ENCODE peak calls at places on chromosomes 7 and 10, in four cellular contexts. One of them, this sample, is unnamed. For H3K27me3, the result is how much of the 10 kb centered on the place peaks cover.

GRCh38 chr10:110859947-110860376 is 11.8 kb upstream of the PDCD4 start:
- DNase-seq in ovary: no peak
- DNase-seq in breast epithelium: no peak
- DNase-seq in foreskin keratinocyte: no peak
- DNase-seq in this sample: no peak

GRCh38 chr7:157549612-157550299 is 213.0 kb downstream of the DNAJB6 start:
- DNase-seq in ovary: peak
- DNase-seq in breast epithelium: no peak
- DNase-seq in foreskin keratinocyte: no peak
- DNase-seq in this sample: no peak

GRCh38 chr7:1531979-1532455 is 1.5 kb downstream of the MAFK start:
- DNase-seq in ovary: peak
- DNase-seq in breast epithelium: no peak
- DNase-seq in foreskin keratinocyte: no peak
- DNase-seq in this sample: no peak

GRCh38 chr10:101453791-101454718 is 100.1 kb downstream of the BTRC start:
- DNase-seq in ovary: no peak
- DNase-seq in breast epithelium: no peak
- DNase-seq in foreskin keratinocyte: no peak
- DNase-seq in this sample: no peak

GRCh38 chr7:132251327-132251659 is 325.0 kb downstream of the PLXNA4 start:
- DNase-seq in ovary: peak
- DNase-seq in breast epithelium: peak
- DNase-seq in foreskin keratinocyte: no peak
- DNase-seq in this sample: no peak

GRCh38 chr10:77823811-77824542 is 102.6 kb downstream of the DLG5 start:
- DNase-seq in ovary: no peak
- DNase-seq in breast epithelium: no peak
- DNase-seq in foreskin keratinocyte: no peak
- DNase-seq in this sample: no peak

GRCh38 chr10:69090687-69091450 is 3.0 kb downstream of the SRGN start:
- DNase-seq in ovary: no peak
- DNase-seq in breast epithelium: no peak
- DNase-seq in foreskin keratinocyte: no peak
- DNase-seq in this sample: no peak

GRCh38 chr7:33185786-33186185 is 56.4 kb downstream of the BBS9 start:
- DNase-seq in ovary: no peak
- DNase-seq in breast epithelium: no peak
- DNase-seq in foreskin keratinocyte: peak
- DNase-seq in this sample: no peak

GRCh38 chr10:132841254-132841975 is 55.5 kb upstream of the NKX6-2 start:
- DNase-seq in ovary: peak
- DNase-seq in breast epithelium: no peak
- DNase-seq in foreskin keratinocyte: no peak
- DNase-seq in this sample: no peak

GRCh38 chr7:80960228-80960627 is 41.4 kb upstream of the SEMA3C start:
- DNase-seq in ovary: no peak
- DNase-seq in breast epithelium: no peak
- DNase-seq in foreskin keratinocyte: no peak
- DNase-seq in this sample: no peak

GRCh38 chr10:110141747-110142625 is 65.4 kb upstream of the MXI1 start:
- DNase-seq in ovary: no peak
- DNase-seq in breast epithelium: no peak
- DNase-seq in foreskin keratinocyte: no peak
- DNase-seq in this sample: no peak

GRCh38 chr7:79506481-79506880 is 53.0 kb upstream of the MAGI2 start:
- DNase-seq in ovary: no peak
- DNase-seq in breast epithelium: no peak
- DNase-seq in foreskin keratinocyte: no peak
- DNase-seq in this sample: no peak

GRCh38 chr10:17643755-17644484 is at the start of gene STAM:
- DNase-seq in ovary: peak
- DNase-seq in breast epithelium: peak
- DNase-seq in foreskin keratinocyte: peak
- DNase-seq in this sample: peak

GRCh38 chr10:29210469-29210868 is 78.4 kb upstream of the LYZL1 start:
- DNase-seq in ovary: no peak
- DNase-seq in breast epithelium: no peak
- DNase-seq in foreskin keratinocyte: no peak
- DNase-seq in this sample: no peak

GRCh38 chr7:144408116-144408515 is 4.6 kb upstream of the NOBOX start:
- DNase-seq in ovary: no peak
- DNase-seq in breast epithelium: no peak
- DNase-seq in foreskin keratinocyte: peak
- DNase-seq in this sample: no peak

GRCh38 chr10:75283150-75284096 is 47.7 kb upstream of the COMTD1 start:
- DNase-seq in ovary: no peak
- DNase-seq in breast epithelium: peak
- DNase-seq in foreskin keratinocyte: no peak
- DNase-seq in this sample: no peak

GRCh38 chr10:8211631-8212030 is 157.1 kb downstream of the GATA3 start:
- DNase-seq in ovary: no peak
- DNase-seq in breast epithelium: no peak
- DNase-seq in foreskin keratinocyte: no peak
- DNase-seq in this sample: no peak

GRCh38 chr7:152382244-152382643 is 53.6 kb downstream of the KMT2C start:
- DNase-seq in ovary: no peak
- DNase-seq in breast epithelium: no peak
- DNase-seq in foreskin keratinocyte: no peak
- DNase-seq in this sample: no peak

GRCh38 chr7:152383341-152384234 is 52.2 kb downstream of the KMT2C start:
- DNase-seq in ovary: no peak
- DNase-seq in breast epithelium: no peak
- DNase-seq in foreskin keratinocyte: no peak
- DNase-seq in this sample: no peak
- TF ChIP-seq CTCF in ovary: no peak
- TF ChIP-seq CTCF in breast epithelium: no peak
- TF ChIP-seq CTCF in foreskin keratinocyte: peak
- TF ChIP-seq CTCF in this sample: no peak

GRCh38 chr7:134943785-134944400 is 42.4 kb upstream of the AGBL3 start:
- DNase-seq in ovary: no peak
- DNase-seq in breast epithelium: no peak
- DNase-seq in foreskin keratinocyte: no peak
- DNase-seq in this sample: no peak

GRCh38 chr7:134940711-134941110 is 45.6 kb upstream of the AGBL3 start:
- DNase-seq in ovary: no peak
- DNase-seq in breast epithelium: no peak
- DNase-seq in foreskin keratinocyte: no peak
- DNase-seq in this sample: no peak

GRCh38 chr7:134942690-134943466 is 43.4 kb upstream of the AGBL3 start:
- DNase-seq in ovary: no peak
- DNase-seq in breast epithelium: no peak
- DNase-seq in foreskin keratinocyte: no peak
- DNase-seq in this sample: no peak

GRCh38 chr7:134941185-134941900 is 45.0 kb upstream of the AGBL3 start:
- DNase-seq in ovary: no peak
- DNase-seq in breast epithelium: peak
- DNase-seq in foreskin keratinocyte: peak
- DNase-seq in this sample: no peak

DNA sequence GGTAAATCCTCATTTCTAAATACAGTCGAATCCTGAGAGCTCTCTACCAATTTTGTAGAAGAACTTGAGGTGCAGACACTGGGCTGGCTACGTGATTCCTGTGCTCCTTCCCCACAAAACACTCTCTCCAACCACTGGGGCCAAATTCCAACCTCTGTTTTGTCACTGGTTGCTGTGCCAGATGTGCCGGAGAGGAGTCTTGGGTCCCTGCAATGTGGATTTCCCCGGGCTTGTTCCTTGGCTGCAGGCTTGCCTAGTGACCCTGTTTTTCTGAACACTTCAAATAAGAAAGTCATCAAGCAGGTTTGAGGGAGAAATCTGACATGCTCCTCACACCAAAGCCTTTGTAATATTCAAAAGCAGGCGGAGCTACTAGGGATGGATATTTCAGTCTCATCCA is 44.4 kb upstream of the AGBL3 start:
- DNase-seq in ovary: no peak
- DNase-seq in breast epithelium: no peak
- DNase-seq in foreskin keratinocyte: no peak
- DNase-seq in this sample: no peak
- H3K27ac ChIP-seq in ovary: no peak
- H3K27ac ChIP-seq in breast epithelium: peak
- H3K27ac ChIP-seq in foreskin keratinocyte: no peak
- H3K27ac ChIP-seq in this sample: no peak

GRCh38 chr10:93063977-93064660 is 3.5 kb downstream of the CYP26C1 start:
- DNase-seq in ovary: no peak
- DNase-seq in breast epithelium: no peak
- DNase-seq in foreskin keratinocyte: no peak
- DNase-seq in this sample: no peak
- H3K27me3 ChIP-seq in ovary: under half
- H3K27me3 ChIP-seq in breast epithelium: half or more
- H3K27me3 ChIP-seq in foreskin keratinocyte: half or more
- H3K27me3 ChIP-seq in this sample: under half

DNA sequence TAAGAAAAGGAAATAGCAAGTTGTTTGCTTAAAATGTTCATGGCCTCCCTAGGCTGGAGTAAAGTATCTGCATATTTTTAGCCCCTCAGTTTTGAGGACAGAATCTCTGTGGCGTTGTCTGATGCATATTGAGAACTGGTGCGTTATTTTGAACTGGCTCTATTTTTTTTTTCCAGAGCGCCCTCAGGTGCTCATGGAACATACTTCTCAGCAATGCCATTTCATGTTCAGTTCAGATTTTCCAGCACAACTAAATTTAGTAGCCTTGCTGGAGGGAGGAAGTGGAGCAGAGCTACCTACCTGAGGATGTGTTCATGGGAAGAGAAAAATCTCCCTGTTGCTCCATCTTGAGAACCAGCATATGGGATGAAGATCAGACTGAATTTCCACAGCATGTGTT is 870.5 kb downstream of the LRMDA start:
- DNase-seq in ovary: no peak
- DNase-seq in breast epithelium: no peak
- DNase-seq in foreskin keratinocyte: no peak
- DNase-seq in this sample: no peak
- TF ChIP-seq CTCF in ovary: no peak
- TF ChIP-seq CTCF in breast epithelium: no peak
- TF ChIP-seq CTCF in foreskin keratinocyte: peak
- TF ChIP-seq CTCF in this sample: no peak

GRCh38 chr10:79910836-79911235 is 38.1 kb downstream of the SFTPD start:
- DNase-seq in ovary: no peak
- DNase-seq in breast epithelium: no peak
- DNase-seq in foreskin keratinocyte: no peak
- DNase-seq in this sample: no peak
- H3K27ac ChIP-seq in ovary: no peak
- H3K27ac ChIP-seq in breast epithelium: no peak
- H3K27ac ChIP-seq in foreskin keratinocyte: no peak
- H3K27ac ChIP-seq in this sample: no peak

GRCh38 chr7:35253680-35254495 is at the start of gene TBX20:
- DNase-seq in ovary: no peak
- DNase-seq in breast epithelium: no peak
- DNase-seq in foreskin keratinocyte: no peak
- DNase-seq in this sample: no peak

GRCh38 chr7:35250941-35251340 is 3.0 kb downstream of the TBX20 start:
- DNase-seq in ovary: no peak
- DNase-seq in breast epithelium: no peak
- DNase-seq in foreskin keratinocyte: no peak
- DNase-seq in this sample: no peak

GRCh38 chr7:35253182-35253679 is 669 bp downstream of the TBX20 start:
- DNase-seq in ovary: no peak
- DNase-seq in breast epithelium: no peak
- DNase-seq in foreskin keratinocyte: no peak
- DNase-seq in this sample: no peak

GRCh38 chr7:35251606-35252310 is 2.1 kb downstream of the TBX20 start:
- DNase-seq in ovary: no peak
- DNase-seq in breast epithelium: no peak
- DNase-seq in foreskin keratinocyte: no peak
- DNase-seq in this sample: no peak

DNA sequence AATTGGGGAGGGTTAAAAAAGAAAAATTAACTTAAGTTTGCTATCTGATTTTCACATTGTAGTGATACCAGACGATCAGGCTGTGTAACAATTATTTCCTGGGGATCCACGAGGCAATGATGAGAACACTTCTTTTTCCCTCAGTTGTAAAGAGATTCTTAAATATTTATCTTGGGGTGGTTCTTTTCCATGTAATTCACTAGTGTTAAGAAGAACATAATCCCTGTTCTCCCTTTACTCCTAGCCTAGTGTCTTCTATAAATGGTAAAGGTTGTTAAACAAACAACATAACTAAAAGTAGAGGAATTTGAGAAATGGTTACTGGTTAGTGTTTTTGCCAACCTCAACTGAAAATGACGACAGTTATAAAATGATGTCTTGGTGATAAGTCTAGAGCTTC is 1.3 kb downstream of the TBX20 start:
- DNase-seq in ovary: no peak
- DNase-seq in breast epithelium: no peak
- DNase-seq in foreskin keratinocyte: no peak
- DNase-seq in this sample: no peak
- H3K27me3 ChIP-seq in ovary: under half
- H3K27me3 ChIP-seq in breast epithelium: half or more
- H3K27me3 ChIP-seq in foreskin keratinocyte: half or more
- H3K27me3 ChIP-seq in this sample: half or more

GRCh38 chr7:106063039-106063438 is 49.1 kb downstream of the SYPL1 start:
- DNase-seq in ovary: no peak
- DNase-seq in breast epithelium: no peak
- DNase-seq in foreskin keratinocyte: no peak
- DNase-seq in this sample: no peak

GRCh38 chr7:106062006-106062405 is 50.1 kb downstream of the SYPL1 start:
- DNase-seq in ovary: no peak
- DNase-seq in breast epithelium: no peak
- DNase-seq in foreskin keratinocyte: no peak
- DNase-seq in this sample: no peak

GRCh38 chr7:106060394-106060920 is 51.7 kb downstream of the SYPL1 start:
- DNase-seq in ovary: no peak
- DNase-seq in breast epithelium: no peak
- DNase-seq in foreskin keratinocyte: no peak
- DNase-seq in this sample: no peak

GRCh38 chr7:106062521-106062931 is 49.6 kb downstream of the SYPL1 start:
- DNase-seq in ovary: no peak
- DNase-seq in breast epithelium: no peak
- DNase-seq in foreskin keratinocyte: no peak
- DNase-seq in this sample: no peak

DNA sequence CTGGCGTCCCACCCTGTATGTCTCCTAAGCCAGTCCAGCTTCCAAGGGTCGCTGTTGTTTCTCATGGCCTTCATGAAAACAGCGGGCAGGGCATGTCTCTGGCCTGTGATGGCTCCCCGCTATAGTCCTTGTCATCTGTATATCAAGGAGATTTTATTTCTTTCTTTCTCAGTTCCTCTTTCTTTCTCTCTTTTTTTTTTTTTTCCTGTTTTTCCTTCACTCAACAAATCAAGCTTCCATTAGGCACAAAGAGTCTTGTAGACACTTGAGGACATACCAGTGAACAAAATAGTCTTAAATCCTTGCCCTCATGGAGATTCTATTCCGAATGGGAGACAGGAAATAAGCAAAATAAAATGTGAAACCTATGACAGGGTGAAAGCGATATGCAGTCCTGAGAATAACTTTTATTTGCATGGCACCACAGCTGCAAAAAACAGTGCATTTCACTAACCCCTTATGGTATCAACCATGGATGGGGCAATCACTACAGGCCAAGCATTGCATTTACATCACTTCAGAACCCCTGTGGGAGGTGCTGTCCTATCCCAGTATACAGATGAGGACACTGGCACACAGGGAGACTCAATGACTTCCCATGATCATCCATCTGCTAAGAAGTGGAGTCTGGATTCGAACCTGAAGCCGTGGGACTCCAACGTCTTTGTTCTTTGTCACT is 50.7 kb downstream of the SYPL1 start:
- DNase-seq in ovary: no peak
- DNase-seq in breast epithelium: no peak
- DNase-seq in foreskin keratinocyte: no peak
- DNase-seq in this sample: no peak
- TF ChIP-seq CTCF in ovary: no peak
- TF ChIP-seq CTCF in breast epithelium: no peak
- TF ChIP-seq CTCF in foreskin keratinocyte: no peak
- TF ChIP-seq CTCF in this sample: no peak

This sample was measured in CD4-positive, alpha-beta T cell.